ENCODE peak calls at places on chromosome 11, in ten cellular contexts. S, H, P, I, W, C, D, G, F and A are unnamed samples.

GRCh38 chr11:4983851-4984250 is 10.8 kb upstream of the OR51L1 start:
- DNase-seq in S (no peak), H (no peak), P (no peak), I (no peak), W (no peak), C (no peak), D (no peak), G (no peak), F (no peak), A (no peak)

GRCh38 chr11:40202569-40202968 is 1256.9 kb downstream of the LRRC4C start:
- DNase-seq in S (no peak), H (no peak), P (no peak), I (no peak), W (no peak), C (no peak), D (no peak), G (peak), F (no peak), A (no peak)

GRCh38 chr11:87281496-87281895 is 243.8 kb downstream of the TMEM135 start:
- DNase-seq in S (no peak), H (no peak), P (no peak), I (no peak), W (no peak), C (no peak), D (no peak), G (no peak), F (no peak), A (no peak)

GRCh38 chr11:65555693-65556231 is 2.4 kb downstream of the LTBP3 start:
- DNase-seq in S (no peak), H (no peak), P (no peak), I (peak), W (peak), C (no peak), D (no peak), G (peak), F (no peak), A (no peak)

GRCh38 chr11:3169235-3169951 is 4.3 kb upstream of the OSBPL5 start:
- DNase-seq in S (no peak), H (no peak), P (peak), I (peak), W (no peak), C (peak), D (no peak), G (no peak), F (no peak), A (no peak)

GRCh38 chr11:130633466-130633865 is 185.0 kb downstream of the ADAMTS15 start:
- DNase-seq in S (no peak), H (peak), P (no peak), I (no peak), W (no peak), C (no peak), D (no peak), G (no peak), F (no peak), A (no peak)

GRCh38 chr11:128116447-128117240 is 470.7 kb downstream of the ETS1 start:
- DNase-seq in S (no peak), H (no peak), P (no peak), I (no peak), W (no peak), C (no peak), D (no peak), G (no peak), F (no peak), A (no peak)

GRCh38 chr11:11973361-11973800 is 35.0 kb downstream of the DKK3 start:
- DNase-seq in S (no peak), H (peak), P (no peak), I (no peak), W (no peak), C (peak), D (peak), G (no peak), F (no peak), A (no peak)

GRCh38 chr11:72743321-72744221 is 8.6 kb downstream of the ARAP1 start:
- DNase-seq in S (no peak), H (no peak), P (no peak), I (no peak), W (no peak), C (no peak), D (no peak), G (no peak), F (no peak), A (no peak)

GRCh38 chr11:86396403-86396802 is 21.7 kb downstream of the CCDC81 start:
- DNase-seq in S (no peak), H (no peak), P (no peak), I (no peak), W (no peak), C (no peak), D (no peak), G (no peak), F (no peak), A (no peak)

GRCh38 chr11:118565062-118565461 is 669 bp downstream of the IFT46 start:
- DNase-seq in S (no peak), H (no peak), P (no peak), I (no peak), W (no peak), C (no peak), D (peak), G (no peak), F (no peak), A (no peak)

GRCh38 chr11:77778118-77778517 is 42.4 kb downstream of the RSF1 start:
- DNase-seq in S (no peak), H (no peak), P (no peak), I (no peak), W (no peak), C (no peak), D (no peak), G (no peak), F (no peak), A (no peak)

GRCh38 chr11:117016246-117016645 is 82.0 kb downstream of the SIK3 start:
- DNase-seq in S (no peak), H (no peak), P (no peak), I (no peak), W (no peak), C (no peak), D (no peak), G (no peak), F (no peak), A (no peak)

GRCh38 chr11:103682318-103683184 is 353.9 kb upstream of the DDI1 start:
- DNase-seq in S (peak), H (no peak), P (peak), I (peak), W (peak), C (peak), D (peak), G (peak), F (no peak), A (peak)

GRCh38 chr11:124920870-124921609 is 2.0 kb downstream of the HEPN1 start:
- DNase-seq in S (no peak), H (no peak), P (no peak), I (no peak), W (no peak), C (peak), D (peak), G (peak), F (no peak), A (no peak)

GRCh38 chr11:33701831-33702230 is 1.2 kb upstream of the C11orf91 start:
- DNase-seq in S (no peak), H (peak), P (no peak), I (no peak), W (peak), C (peak), D (no peak), G (no peak), F (no peak), A (no peak)

GRCh38 chr11:22317656-22318055 is 20.5 kb upstream of the SLC17A6 start:
- DNase-seq in S (no peak), H (no peak), P (no peak), I (no peak), W (no peak), C (no peak), D (no peak), G (no peak), F (no peak), A (no peak)

GRCh38 chr11:8262552-8263108 is 1.0 kb downstream of the LMO1 start:
- DNase-seq in S (no peak), H (no peak), P (peak), I (no peak), W (no peak), C (peak), D (peak), G (no peak), F (peak), A (no peak)

GRCh38 chr11:31757245-31757835 is 53.8 kb downstream of the PAX6 start:
- DNase-seq in S (no peak), H (no peak), P (no peak), I (no peak), W (no peak), C (no peak), D (no peak), G (no peak), F (no peak), A (no peak)

GRCh38 chr11:107017433-107018227 is 646 bp downstream of the GUCY1A2 start:
- DNase-seq in S (no peak), H (no peak), P (peak), I (no peak), W (no peak), C (no peak), D (peak), G (peak), F (peak), A (no peak)

GRCh38 chr11:33005175-33005574 is 10.5 kb upstream of the DEPDC7 start:
- DNase-seq in S (no peak), H (no peak), P (no peak), I (no peak), W (no peak), C (no peak), D (no peak), G (no peak), F (no peak), A (no peak)

GRCh38 chr11:83079820-83080219 is 8.1 kb upstream of the RAB30 start:
- DNase-seq in S (no peak), H (no peak), P (no peak), I (no peak), W (no peak), C (no peak), D (no peak), G (no peak), F (no peak), A (no peak)

GRCh38 chr11:78444726-78445125 is 27.1 kb upstream of the GAB2 start:
- DNase-seq in S (no peak), H (no peak), P (no peak), I (no peak), W (no peak), C (no peak), D (no peak), G (no peak), F (no peak), A (no peak)

GRCh38 chr11:102120006-102120405 is 9.8 kb downstream of the YAP1 start:
- DNase-seq in S (no peak), H (no peak), P (no peak), I (no peak), W (no peak), C (no peak), D (no peak), G (no peak), F (no peak), A (no peak)

GRCh38 chr11:120040136-120040840 is 97.6 kb downstream of the TRIM29 start:
- DNase-seq in S (no peak), H (peak), P (no peak), I (no peak), W (no peak), C (no peak), D (no peak), G (no peak), F (no peak), A (no peak)

GRCh38 chr11:67076202-67076601 is 19.6 kb downstream of the RHOD start:
- DNase-seq in S (no peak), H (no peak), P (no peak), I (no peak), W (no peak), C (no peak), D (no peak), G (no peak), F (no peak), A (no peak)

GRCh38 chr11:94656968-94657367 is 89.8 kb downstream of the PIWIL4 start:
- DNase-seq in S (peak), H (peak), P (no peak), I (no peak), W (no peak), C (no peak), D (no peak), G (no peak), F (no peak), A (no peak)

GRCh38 chr11:66035653-66036333 is 9.5 kb upstream of the CATSPER1 start:
- DNase-seq in S (no peak), H (no peak), P (no peak), I (no peak), W (no peak), C (no peak), D (no peak), G (no peak), F (no peak), A (no peak)

GRCh38 chr11:15157181-15157580 is 42.5 kb downstream of the INSC start:
- DNase-seq in S (no peak), H (no peak), P (no peak), I (no peak), W (no peak), C (no peak), D (no peak), G (no peak), F (no peak), A (no peak)

GRCh38 chr11:103644676-103645075 is 391.8 kb upstream of the DDI1 start:
- DNase-seq in S (no peak), H (no peak), P (no peak), I (no peak), W (no peak), C (no peak), D (no peak), G (no peak), F (no peak), A (no peak)

GRCh38 chr11:77886401-77886800 is 65.5 kb downstream of the AAMDC start:
- DNase-seq in S (no peak), H (no peak), P (no peak), I (no peak), W (no peak), C (no peak), D (no peak), G (no peak), F (no peak), A (no peak)

GRCh38 chr11:1762537-1763302 is 1.0 kb downstream of the CTSD start:
- DNase-seq in S (no peak), H (no peak), P (no peak), I (peak), W (no peak), C (peak), D (peak), G (no peak), F (peak), A (no peak)

GRCh38 chr11:32244453-32244852 is 153.6 kb downstream of the RCN1 start:
- DNase-seq in S (no peak), H (no peak), P (no peak), I (no peak), W (no peak), C (no peak), D (no peak), G (no peak), F (no peak), A (no peak)

GRCh38 chr11:2382129-2382517 is 5.0 kb downstream of the CD81 start:
- DNase-seq in S (no peak), H (no peak), P (no peak), I (no peak), W (no peak), C (no peak), D (no peak), G (no peak), F (no peak), A (no peak)

GRCh38 chr11:114594703-114595102 is 883 bp downstream of the NXPE4 start:
- DNase-seq in S (no peak), H (no peak), P (no peak), I (no peak), W (no peak), C (no peak), D (no peak), G (no peak), F (no peak), A (no peak)

GRCh38 chr11:114598461-114598860 is 2.9 kb upstream of the NXPE4 start:
- DNase-seq in S (no peak), H (peak), P (no peak), I (no peak), W (no peak), C (no peak), D (no peak), G (no peak), F (no peak), A (no peak)

GRCh38 chr11:114595571-114595970 is at the start of gene NXPE4:
- DNase-seq in S (no peak), H (no peak), P (no peak), I (no peak), W (no peak), C (no peak), D (no peak), G (no peak), F (no peak), A (no peak)

DNA sequence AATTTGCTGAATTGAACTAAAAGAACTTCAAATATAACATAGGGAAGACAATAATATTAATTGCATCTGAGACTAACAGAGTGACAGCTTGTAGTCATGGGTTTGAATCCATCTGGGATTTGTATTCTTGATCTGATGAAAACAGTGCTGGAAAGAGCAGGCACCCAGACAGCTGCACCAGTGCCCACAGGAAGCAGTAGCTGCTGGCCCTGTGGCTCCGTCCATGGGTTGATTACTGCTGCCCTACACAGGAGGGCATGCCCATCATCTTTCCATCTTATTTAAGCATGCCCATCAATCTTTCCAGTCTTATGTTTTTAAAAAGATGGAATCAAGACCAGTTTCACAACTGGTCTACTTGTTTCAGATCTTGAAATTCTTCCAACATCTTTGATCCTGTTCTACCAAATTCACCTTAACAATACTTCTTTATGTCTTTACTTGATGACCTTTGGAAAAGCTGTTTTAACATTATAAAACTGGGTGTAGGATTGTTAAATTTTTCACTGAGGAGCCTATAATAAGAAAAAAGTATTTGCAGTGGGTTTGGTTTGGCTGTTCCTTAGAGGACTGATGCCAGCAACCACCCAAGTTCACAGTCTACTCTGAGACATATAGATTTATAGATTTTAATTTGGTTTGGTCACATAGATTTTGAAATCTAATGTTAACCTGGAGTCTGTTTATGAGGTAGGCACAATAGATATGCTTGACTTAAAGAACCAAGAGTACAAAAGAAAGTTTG is 761 bp upstream of the NXPE4 start:
- DNase-seq in S (no peak), H (no peak), P (no peak), I (no peak), W (no peak), C (no peak), D (no peak), G (no peak), F (no peak), A (no peak)
- TF ChIP-seq POLR2AphosphoS5 in S (no peak), H (no peak), P (no peak), I (no peak), W (no peak), C (no peak), D (no peak), G (no peak), F (no peak), A (no peak)

GRCh38 chr11:47270331-47271271 is 668 bp downstream of the MADD start:
- DNase-seq in S (no peak), H (no peak), P (no peak), I (no peak), W (no peak), C (no peak), D (peak), G (peak), F (no peak), A (no peak)
- TF ChIP-seq POLR2AphosphoS5 in S (no peak), H (no peak), P (no peak), I (no peak), W (no peak), C (no peak), D (peak), G (no peak), F (no peak), A (no peak)

DNA sequence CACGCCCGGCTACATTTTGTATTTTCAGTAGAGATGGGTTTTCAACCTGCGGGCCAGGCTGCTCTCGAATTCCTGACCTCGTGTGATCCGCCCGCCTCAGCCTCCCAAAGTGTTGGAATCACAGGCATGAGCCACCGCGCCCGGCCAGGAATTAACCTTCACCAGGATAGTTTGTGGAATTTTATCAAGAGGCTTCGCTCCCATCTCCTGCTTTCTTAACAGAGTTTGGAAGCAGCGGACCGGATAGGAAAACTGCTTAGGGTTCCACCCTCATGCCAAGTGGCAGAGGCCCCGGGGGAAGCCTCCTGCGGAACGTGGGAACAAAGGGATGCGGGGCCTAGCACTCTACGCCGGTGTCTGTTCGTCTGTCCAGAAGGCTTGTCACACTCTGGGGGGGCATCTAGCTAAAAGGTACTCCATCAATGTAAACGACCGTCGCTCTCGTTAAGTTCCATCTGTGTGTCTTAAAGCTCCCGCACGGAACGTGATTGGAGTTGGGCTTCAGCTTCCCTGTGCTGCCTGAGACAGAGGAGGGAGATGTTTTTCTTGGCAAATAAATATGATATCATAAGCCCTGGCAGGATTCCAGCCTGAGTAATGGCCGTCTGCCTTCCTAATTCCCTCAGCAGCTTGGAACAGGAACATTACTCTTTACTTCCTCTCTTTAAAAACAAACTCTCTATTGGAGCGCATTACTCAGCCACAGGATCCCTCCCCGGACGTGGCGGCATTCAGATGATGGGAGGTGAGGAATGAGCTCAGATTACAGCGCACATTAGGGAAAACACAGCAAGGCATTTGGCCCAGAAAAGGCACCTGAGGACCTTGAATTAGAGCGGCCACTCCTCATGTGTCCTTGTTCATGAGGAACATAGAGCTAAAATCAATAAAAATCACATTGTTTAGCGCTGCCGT is 230.2 kb downstream of the ST3GAL4 start:
- DNase-seq in S (no peak), H (no peak), P (no peak), I (no peak), W (peak), C (peak), D (peak), G (peak), F (no peak), A (no peak)
- TF ChIP-seq POLR2AphosphoS5 in S (no peak), H (peak), P (no peak), I (no peak), W (no peak), C (no peak), D (peak), G (peak), F (no peak), A (no peak)

DNA sequence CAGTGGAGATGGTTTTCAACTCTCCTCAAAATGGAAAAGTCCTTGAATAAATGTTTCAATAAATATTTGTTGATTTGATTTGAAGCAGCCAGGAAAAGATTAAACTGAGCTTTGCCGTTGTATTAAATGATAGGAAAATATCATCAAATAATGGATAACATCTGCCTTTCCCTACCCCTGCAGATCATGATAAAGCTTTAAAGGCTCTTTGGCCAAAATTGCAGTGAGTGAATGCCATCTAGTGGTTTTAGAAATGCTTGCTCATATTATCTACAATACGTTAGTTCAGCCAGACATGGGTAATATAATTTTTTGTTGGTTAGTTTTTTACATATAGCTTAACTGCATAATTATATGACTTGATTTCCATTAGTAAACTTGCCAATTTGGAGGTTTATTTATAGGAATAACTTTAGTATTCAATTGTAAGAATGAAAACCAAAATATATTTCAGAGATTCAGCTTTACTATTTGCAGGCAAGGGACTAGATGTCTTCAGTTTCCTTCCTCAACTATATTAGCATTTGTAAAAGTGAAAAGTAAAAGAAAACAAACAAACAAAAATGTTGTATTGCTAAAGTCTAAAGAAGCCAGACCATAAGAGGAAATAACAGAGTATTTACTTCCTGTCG is 159.2 kb downstream of the MSANTD4 start:
- DNase-seq in S (no peak), H (no peak), P (no peak), I (peak), W (peak), C (no peak), D (no peak), G (peak), F (no peak), A (peak)
- TF ChIP-seq POLR2AphosphoS5 in S (no peak), H (no peak), P (no peak), I (no peak), W (no peak), C (no peak), D (no peak), G (no peak), F (no peak), A (no peak)